ENCODE peak calls at places on chromosomes 4 and X, in seven cellular contexts. D is hepatic stellate cell; H is stimulated activated CD8-positive, alpha-beta memory T cell treated with anti-CD3 and anti-CD28 coated beads, Interleukin-15, amount 100 ng/mL, for 4 hours; J is GM10248; Q is MM.1S; P is CD4-positive, CD25-positive, alpha-beta regulatory T cell; G is AG09319. F is an unnamed sample.

GRCh38 chr4:114263233-114263632 is 283.8 kb upstream of the ARSJ start:
- DNase-seq in H (no peak), P (no peak), J (no peak), D (no peak), Q (no peak), G (no peak), F (no peak)

GRCh38 chrX:12149670-12150407 is 11.6 kb downstream of the FRMPD4 start:
- DNase-seq in H (no peak), J (no peak), G (no peak), P (no peak), D (no peak), Q (no peak), F (no peak)

GRCh38 chr4:160038560-160038959 is 935.7 kb downstream of the RAPGEF2 start:
- DNase-seq in P (no peak), H (no peak), J (no peak), Q (no peak), D (no peak), G (no peak), F (no peak)

GRCh38 chrX:41722816-41723215 is 1.2 kb upstream of the GPR82 start:
- DNase-seq in P (no peak), Q (no peak), G (no peak), J (no peak), H (no peak), D (no peak), F (no peak)

GRCh38 chr4:88204882-88205281 is 46.4 kb upstream of the ABCG2 start:
- DNase-seq in J (no peak), H (no peak), P (no peak), G (no peak), Q (no peak), D (no peak), F (no peak)

GRCh38 chr4:38804654-38805295 is at the start of gene TLR1:
- DNase-seq in D (no peak), Q (peak), J (no peak), P (no peak), G (peak), H (no peak), F (peak)

GRCh38 chr4:4887426-4887825 is 28.0 kb downstream of the MSX1 start:
- DNase-seq in D (no peak), H (no peak), P (no peak), J (no peak), G (no peak), Q (no peak), F (no peak)

GRCh38 chr4:173367285-173367684 is 3.5 kb upstream of the SAP30 start:
- DNase-seq in P (no peak), D (no peak), G (no peak), J (peak), Q (no peak), H (no peak), F (no peak)

GRCh38 chrX:104972737-104973136 is 247.8 kb downstream of the TEX13A start:
- DNase-seq in G (no peak), D (no peak), J (no peak), Q (no peak), P (no peak), H (no peak), F (no peak)

GRCh38 chr4:48024522-48024921 is 8.0 kb downstream of the NIPAL1 start:
- DNase-seq in H (no peak), Q (no peak), P (no peak), G (no peak), J (no peak), D (no peak), F (no peak)

GRCh38 chr4:20615492-20616136 is 84.6 kb upstream of the PACRGL start:
- DNase-seq in D (no peak), J (no peak), G (no peak), Q (no peak), P (no peak), H (no peak), F (no peak)

GRCh38 chrX:20139966-20140365 is 1.7 kb downstream of the EIF1AX start:
- DNase-seq in D (no peak), J (no peak), Q (no peak), P (no peak), G (peak), H (no peak), F (no peak)

GRCh38 chrX:69158166-69159040 is 6.8 kb downstream of the PJA1 start:
- DNase-seq in D (peak), J (peak), G (no peak), Q (no peak), H (no peak), P (no peak), F (no peak)

GRCh38 chr4:71709961-71710360 is 73.9 kb downstream of the GC start:
- DNase-seq in P (no peak), G (no peak), J (no peak), Q (no peak), H (no peak), D (no peak), F (no peak)

GRCh38 chr4:145763399-145763798 is 83.5 kb downstream of the C4orf51 start:
- DNase-seq in D (no peak), H (no peak), G (no peak), Q (no peak), J (no peak), P (no peak), F (no peak)

GRCh38 chr4:67909910-67910905 is 26.4 kb upstream of the TMPRSS11D start:
- DNase-seq in J (no peak), Q (peak), D (no peak), P (no peak), H (no peak), G (no peak), F (peak)

GRCh38 chr4:88429401-88429800 is 27.5 kb upstream of the HERC5 start:
- DNase-seq in H (no peak), P (no peak), D (no peak), G (no peak), J (no peak), Q (no peak), F (no peak)

GRCh38 chr4:82484987-82485783 is 54.8 kb downstream of the ENOPH1 start:
- DNase-seq in P (no peak), H (no peak), G (no peak), Q (no peak), D (no peak), J (no peak), F (no peak)

GRCh38 chrX:140715787-140716186 is 6.2 kb downstream of the LINC00632 start:
- DNase-seq in P (no peak), Q (no peak), H (no peak), D (no peak), J (no peak), G (no peak), F (no peak)

GRCh38 chr4:39466747-39467146 is 7.9 kb downstream of the LIAS start:
- DNase-seq in G (no peak), J (no peak), D (no peak), H (no peak), Q (no peak), P (no peak), F (no peak)

GRCh38 chrX:73478961-73479360 is 32.1 kb downstream of the CDX4 start:
- DNase-seq in D (no peak), G (no peak), H (no peak), J (no peak), P (no peak), Q (peak), F (no peak)

GRCh38 chr4:108360857-108361820 is 192.4 kb upstream of the LEF1 start:
- DNase-seq in G (peak), D (peak), Q (no peak), J (no peak), P (no peak), H (no peak), F (no peak)

GRCh38 chr4:186700746-186701145 is 22.9 kb downstream of the FAT1 start:
- DNase-seq in H (no peak), P (no peak), Q (no peak), J (no peak), D (no peak), G (no peak), F (no peak)

GRCh38 chr4:86934147-86934771 is 552 bp upstream of the AFF1 start:
- DNase-seq in H (no peak), J (no peak), D (no peak), P (no peak), G (no peak), Q (no peak), F (peak)

GRCh38 chrX:132401935-132402334 is 86.9 kb downstream of the MBNL3 start:
- DNase-seq in Q (no peak), G (no peak), H (no peak), P (no peak), D (no peak), J (no peak), F (no peak)

GRCh38 chrX:40304115-40304514 is 206.4 kb upstream of the BCOR start:
- DNase-seq in Q (no peak), H (no peak), G (no peak), D (no peak), P (no peak), J (no peak), F (no peak)

GRCh38 chrX:8139713-8140112 is 31.4 kb downstream of the VCX2 start:
- DNase-seq in H (no peak), P (no peak), J (no peak), D (no peak), Q (no peak), G (no peak), F (no peak)

GRCh38 chrX:11786862-11787261 is 28.8 kb downstream of the MSL3 start:
- DNase-seq in P (no peak), D (no peak), G (no peak), H (no peak), J (no peak), Q (no peak), F (no peak)

GRCh38 chr4:150006197-150006596 is 72.0 kb upstream of the DCLK2 start:
- DNase-seq in D (no peak), G (no peak), Q (no peak), P (no peak), H (no peak), J (no peak), F (no peak)

GRCh38 chr4:105797225-105797624 is 88.6 kb downstream of the GSTCD start:
- DNase-seq in Q (no peak), D (no peak), G (no peak), P (no peak), H (no peak), J (no peak), F (no peak)

GRCh38 chrX:154732421-154733071 is 18.3 kb downstream of the GAB3 start:
- DNase-seq in J (no peak), D (no peak), H (no peak), Q (no peak), P (no peak), G (no peak), F (no peak)

GRCh38 chrX:54824722-54825121 is 17.2 kb downstream of the MAGED2 start:
- DNase-seq in G (no peak), P (no peak), Q (no peak), J (no peak), H (no peak), D (no peak), F (no peak)

GRCh38 chr4:128831526-128832252 is 22.2 kb downstream of the JADE1 start:
- DNase-seq in J (peak), D (no peak), G (no peak), Q (no peak), H (no peak), P (no peak), F (no peak)

GRCh38 chrX:134572816-134573682 is 85.2 kb downstream of the PLAC1 start:
- DNase-seq in G (no peak), P (no peak), J (no peak), H (no peak), D (no peak), Q (no peak), F (no peak)

F was measured in CD4-positive, alpha-beta memory T cell.